ENCODE peak calls at places on chromosomes 13 and 19, in seven cellular contexts. P is HuH-7; U is ascending aorta; B is lung; I is stimulated activated CD8-positive, alpha-beta memory T cell treated with anti-CD3 and anti-CD28 coated beads, Interleukin-15, amount 100 ng/mL, for 1 hour; V is fibroblast of lung; Q is LoVo. W is an unnamed sample.

GRCh38 chr13:66114127-66114526 is 1116.0 kb downstream of the PCDH9 start:
- DNase-seq in Q (no peak), I (no peak), P (no peak), B (no peak), U (no peak), V (no peak), W (no peak)

GRCh38 chr19:3471954-3472655 is 8.2 kb downstream of the SMIM24 start:
- DNase-seq in P (peak; percentile 63), V (peak; percentile 17), B (no peak), Q (no peak), I (no peak), U (no peak), W (no peak)

GRCh38 chr19:45581576-45581975 is 3.0 kb downstream of the OPA3 start:
- DNase-seq in U (no peak), B (no peak), V (no peak), P (no peak), Q (no peak), I (no peak), W (no peak)

GRCh38 chr19:873084-874019 is 13.9 kb downstream of the CFD start:
- DNase-seq in I (peak; percentile 47), V (peak; percentile 64), U (no peak), B (peak; percentile 70), Q (peak; percentile 19), P (peak; percentile 58), W (no peak)

GRCh38 chr13:72638059-72638815 is 89.2 kb downstream of the MZT1 start:
- DNase-seq in Q (no peak), B (no peak), P (no peak), U (no peak), V (no peak), I (no peak), W (no peak)

GRCh38 chr13:75771818-75772217 is 135.7 kb downstream of the LMO7 start:
- DNase-seq in I (no peak), P (no peak), V (peak; percentile 81), B (no peak), U (no peak), Q (peak; percentile 74), W (peak; percentile 80)

GRCh38 chr19:29193116-29193515 is 19.8 kb downstream of the UQCRFS1 start:
- DNase-seq in Q (no peak), B (no peak), I (no peak), V (no peak), P (no peak), U (no peak), W (no peak)

GRCh38 chr19:14517840-14518505 is at the start of gene DNAJB1:
- DNase-seq in I (no peak), U (peak; percentile 29), P (peak; percentile 80), V (peak; percentile 77), Q (peak; percentile 74), B (peak; percentile 82), W (no peak)